ENCODE peak calls at places on chromosome 2, in six cellular contexts. T, Z, J, H, K and W are unnamed samples. For H3K36me3, the result is how much of the 10 kb centered on the place peaks cover.

GRCh38 chr2:105609756-105610397 is 134.8 kb upstream of the NCK2 start:
- DNase-seq in T (no peak), Z (no peak), J (no peak), H (no peak), K (no peak), W (no peak)

GRCh38 chr2:227774011-227774624 is 28.4 kb downstream of the SCYGR8 start:
- DNase-seq in T (no peak), Z (peak), J (no peak), H (no peak), K (no peak), W (no peak)

GRCh38 chr2:55861733-55862132 is 61.8 kb downstream of the EFEMP1 start:
- DNase-seq in T (no peak), Z (no peak), J (no peak), H (no peak), K (peak), W (no peak)

GRCh38 chr2:17621781-17622180 is 81.3 kb downstream of the VSNL1 start:
- DNase-seq in T (no peak), Z (no peak), J (no peak), H (no peak), K (peak), W (no peak)

GRCh38 chr2:128498589-128498988 is 179.9 kb upstream of the HS6ST1 start:
- DNase-seq in T (no peak), Z (no peak), J (no peak), H (no peak), K (no peak), W (no peak)

GRCh38 chr2:25822190-25823117 is 55.8 kb downstream of the ASXL2 start:
- DNase-seq in T (peak), Z (peak), J (peak), H (no peak), K (peak), W (peak)

GRCh38 chr2:129766159-129766485 is 213.3 kb upstream of the RAB6C start:
- DNase-seq in T (no peak), Z (no peak), J (no peak), H (no peak), K (no peak), W (no peak)

GRCh38 chr2:190947139-190947538 is 66.5 kb downstream of the GLS start:
- DNase-seq in T (no peak), Z (peak), J (no peak), H (no peak), K (peak), W (no peak)

GRCh38 chr2:54206596-54206995 is 49.4 kb downstream of the TSPYL6 start:
- DNase-seq in T (no peak), Z (peak), J (no peak), H (no peak), K (peak), W (no peak)

GRCh38 chr2:179751184-179751809 is 110.1 kb downstream of the ZNF385B start:
- DNase-seq in T (no peak), Z (peak), J (no peak), H (no peak), K (peak), W (no peak)

GRCh38 chr2:38750793-38751042 is 443 bp downstream of the SRSF7 start:
- DNase-seq in T (peak), Z (no peak), J (peak), H (peak), K (no peak), W (peak)

GRCh38 chr2:8135051-8135675 is 546.7 kb upstream of the ID2 start:
- DNase-seq in T (no peak), Z (no peak), J (no peak), H (no peak), K (no peak), W (peak)

GRCh38 chr2:168120310-168120709 is 127.1 kb downstream of the STK39 start:
- DNase-seq in T (no peak), Z (no peak), J (no peak), H (no peak), K (no peak), W (no peak)

GRCh38 chr2:23426284-23426905 is 41.4 kb downstream of the KLHL29 start:
- DNase-seq in T (no peak), Z (no peak), J (peak), H (no peak), K (peak), W (peak)

GRCh38 chr2:219418155-219418569 is at the start of gene DES:
- DNase-seq in T (no peak), Z (no peak), J (peak), H (no peak), K (peak), W (peak)

GRCh38 chr2:201930831-201931230 is 102.8 kb upstream of the FZD7 start:
- DNase-seq in T (no peak), Z (no peak), J (no peak), H (no peak), K (no peak), W (no peak)

GRCh38 chr2:168583710-168584521 is 127.8 kb downstream of the CERS6 start:
- DNase-seq in T (no peak), Z (no peak), J (peak), H (no peak), K (peak), W (no peak)

GRCh38 chr2:231955758-231956472 is 5.6 kb upstream of the DIS3L2 start:
- DNase-seq in T (no peak), Z (no peak), J (no peak), H (no peak), K (no peak), W (no peak)

GRCh38 chr2:26685943-26686839 is 6.3 kb upstream of the KCNK3 start:
- DNase-seq in T (no peak), Z (peak), J (no peak), H (no peak), K (no peak), W (no peak)

GRCh38 chr2:111219285-111219684 is 98.6 kb downstream of the BCL2L11 start:
- DNase-seq in T (no peak), Z (peak), J (no peak), H (no peak), K (no peak), W (no peak)

GRCh38 chr2:9631484-9631819 is 655 bp upstream of the YWHAQ start:
- DNase-seq in T (no peak), Z (no peak), J (no peak), H (no peak), K (no peak), W (no peak)

GRCh38 chr2:234852941-234853340 is 98.9 kb upstream of the SH3BP4 start:
- DNase-seq in T (no peak), Z (no peak), J (no peak), H (no peak), K (no peak), W (no peak)

GRCh38 chr2:176503760-176504159 is 234.5 kb downstream of the MTX2 start:
- DNase-seq in T (no peak), Z (no peak), J (no peak), H (no peak), K (no peak), W (no peak)

GRCh38 chr2:122660786-122661634 is 905.6 kb downstream of the TSN start:
- DNase-seq in T (no peak), Z (peak), J (no peak), H (no peak), K (peak), W (no peak)

GRCh38 chr2:205752924-205753323 is 70.6 kb downstream of the NRP2 start:
- DNase-seq in T (no peak), Z (no peak), J (no peak), H (no peak), K (no peak), W (no peak)

GRCh38 chr2:239081622-239082021 is 233.7 kb downstream of the TWIST2 start:
- DNase-seq in T (no peak), Z (no peak), J (no peak), H (no peak), K (no peak), W (no peak)

GRCh38 chr2:239078128-239078924 is 230.4 kb downstream of the TWIST2 start:
- DNase-seq in T (no peak), Z (no peak), J (no peak), H (no peak), K (no peak), W (no peak)

GRCh38 chr2:239082425-239082824 is 234.5 kb downstream of the TWIST2 start:
- DNase-seq in T (no peak), Z (no peak), J (no peak), H (no peak), K (no peak), W (no peak)

GRCh38 chr2:239079671-239080294 is 231.9 kb downstream of the TWIST2 start:
- DNase-seq in T (no peak), Z (no peak), J (no peak), H (no peak), K (no peak), W (no peak)

GRCh38 chr2:239081046-239081445 is 233.2 kb downstream of the TWIST2 start:
- DNase-seq in T (no peak), Z (no peak), J (no peak), H (no peak), K (no peak), W (peak)
- H3K36me3 ChIP-seq in T (half or more), Z (under half), J (under half), H (under half), K (under half), W (half or more)

GRCh38 chr2:120736202-120736954 is 710 bp downstream of the GLI2 start:
- DNase-seq in T (no peak), Z (peak), J (peak), H (no peak), K (no peak), W (peak)
- H3K4me3 ChIP-seq in T (peak), Z (peak), J (peak), H (peak), K (peak), W (peak)

GRCh38 chr2:86049529-86049928 is 56.2 kb downstream of the POLR1A start:
- DNase-seq in T (no peak), Z (no peak), J (no peak), H (peak), K (no peak), W (no peak)

GRCh38 chr2:86048383-86048701 is 57.3 kb downstream of the POLR1A start:
- DNase-seq in T (no peak), Z (no peak), J (no peak), H (peak), K (no peak), W (no peak)

GRCh38 chr2:86047575-86048382 is 57.9 kb downstream of the POLR1A start:
- DNase-seq in T (no peak), Z (no peak), J (no peak), H (peak), K (no peak), W (no peak)

GRCh38 chr2:86050301-86050700 is 55.4 kb downstream of the POLR1A start:
- DNase-seq in T (no peak), Z (no peak), J (no peak), H (peak), K (no peak), W (no peak)

DNA sequence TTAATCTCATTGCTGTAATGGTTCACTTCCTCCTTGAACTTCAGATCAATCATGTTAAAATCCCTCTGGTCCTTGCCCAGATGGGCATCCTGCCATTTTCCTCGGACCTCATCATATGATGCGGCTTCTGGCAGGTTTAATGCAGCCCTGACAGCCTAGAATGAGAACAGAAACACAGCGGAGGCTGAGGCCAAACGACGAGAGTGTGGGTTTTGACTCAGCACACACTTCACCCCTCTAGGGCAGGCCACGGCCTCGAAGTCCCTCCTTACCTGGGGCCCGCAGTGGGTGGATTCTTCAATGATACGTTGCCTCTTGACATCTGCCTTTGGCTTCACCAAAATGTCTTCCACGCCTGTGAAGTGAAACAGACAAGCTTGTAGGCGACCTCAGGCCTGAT is 56.8 kb downstream of the POLR1A start:
- DNase-seq in T (no peak), Z (no peak), J (peak), H (peak), K (no peak), W (no peak)
- H3K36me3 ChIP-seq in T (half or more), Z (under half), J (under half), H (under half), K (half or more), W (under half)

GRCh38 chr2:100038019-100038418 is 104.4 kb downstream of the AFF3 start:
- DNase-seq in T (no peak), Z (peak), J (no peak), H (no peak), K (no peak), W (no peak)
- H3K4me3 ChIP-seq in T (no peak), Z (no peak), J (no peak), H (no peak), K (no peak), W (no peak)